ENCODE peak calls at places on chromosomes 4 and X, in nine cellular contexts. K is upper lobe of right lung, W is breast epithelium, A is heart right ventricle, P is iPS DF 6.9, O is H7, Z is A673, I is suprapubic skin, V is left ventricle myocardium inferior. C is an unnamed sample.

GRCh38 chrX:10121787-10122186 is 35.0 kb upstream of the CLCN4 start:
- DNase-seq in K (no peak), W (no peak), A (no peak), P (no peak), O (no peak), Z (no peak), I (no peak), V (no peak), C (no peak)

GRCh38 chr4:6999172-7000086 is 43.7 kb upstream of the TADA2B start:
- DNase-seq in K (no peak), W (no peak), A (no peak), P (no peak), O (peak; percentile 13), Z (no peak), I (no peak), V (no peak), C (no peak)

GRCh38 chr4:84855774-84856173 is 110.7 kb downstream of the WDFY3 start:
- DNase-seq in K (no peak), W (no peak), A (no peak), P (no peak), O (no peak), Z (no peak), I (no peak), V (no peak), C (no peak)

GRCh38 chr4:32662803-32663202 is 1942.6 kb downstream of the PCDH7 start:
- DNase-seq in K (no peak), W (no peak), A (no peak), P (no peak), O (no peak), Z (no peak), I (no peak), V (no peak), C (no peak)

GRCh38 chr4:144709793-144710525 is 64.0 kb downstream of the HHIP start:
- DNase-seq in K (no peak), W (no peak), A (peak; percentile 18), P (no peak), O (no peak), Z (no peak), I (no peak), V (no peak), C (peak; percentile 25)

GRCh38 chr4:1488831-1489638 is 82.8 kb upstream of the NKX1-1 start:
- DNase-seq in K (peak; percentile 44), W (no peak), A (no peak), P (no peak), O (peak; percentile 46), Z (no peak), I (no peak), V (no peak), C (no peak)

GRCh38 chr4:17066972-17067371 is 168.5 kb upstream of the LDB2 start:
- DNase-seq in K (no peak), W (no peak), A (no peak), P (no peak), O (no peak), Z (peak; percentile 45), I (no peak), V (no peak), C (peak; percentile 81)

GRCh38 chr4:189773909-189774308 is 166.8 kb upstream of the FRG1 start:
- DNase-seq in K (no peak), W (no peak), A (no peak), P (no peak), O (no peak), Z (peak; percentile 9), I (no peak), V (no peak), C (peak; percentile 26)

DNA sequence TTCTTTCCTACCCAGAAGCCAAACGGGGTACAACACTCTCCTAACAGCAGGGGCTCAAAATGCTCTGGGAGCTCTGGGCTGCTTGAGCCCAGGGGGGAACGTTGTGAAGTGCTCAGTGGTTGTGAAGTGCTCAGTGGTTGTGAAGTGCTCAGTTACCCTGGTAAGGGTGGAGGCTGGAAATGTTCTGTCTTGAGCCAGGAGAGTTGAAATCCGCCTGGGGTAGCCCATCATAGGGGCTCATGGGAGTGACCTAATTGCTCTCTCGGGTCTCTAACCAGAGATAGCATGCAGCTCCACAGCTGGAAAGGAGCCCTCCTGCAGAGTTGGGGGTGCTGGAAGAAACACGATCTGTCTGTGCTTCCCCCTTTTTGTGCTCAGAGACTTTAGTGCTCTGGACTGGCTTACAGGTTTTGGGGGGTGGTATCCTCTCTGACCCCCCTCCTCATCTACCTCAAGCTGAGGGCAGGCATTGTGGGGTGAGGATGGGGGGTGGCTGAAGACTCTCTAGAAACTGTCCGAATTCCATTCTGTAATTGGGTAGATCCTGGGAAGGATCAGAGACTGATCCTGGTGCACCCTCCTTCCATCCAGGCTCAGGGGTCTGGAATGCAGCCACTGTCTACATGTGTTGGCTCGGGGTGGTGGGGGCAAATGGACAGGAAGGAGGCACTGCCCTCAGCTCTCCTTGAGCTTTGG is 2.7 kb downstream of the EFNB1 start:
- DNase-seq in K (no peak), W (no peak), A (no peak), P (no peak), O (peak; percentile 54), Z (no peak), I (no peak), V (no peak), C (no peak)
- H3K4me3 ChIP-seq in K (peak overlapping the region; percentile 73), W (peak overlapping the region; percentile 67), A (peak overlapping the region; percentile 84), P (no peak overlapping the region), O (peak overlapping the region; percentile 69), Z (peak overlapping the region; percentile 82), I (peak overlapping the region; percentile 80), V (peak overlapping the region; percentile 88), C (peak overlapping the region; percentile 71)

DNA sequence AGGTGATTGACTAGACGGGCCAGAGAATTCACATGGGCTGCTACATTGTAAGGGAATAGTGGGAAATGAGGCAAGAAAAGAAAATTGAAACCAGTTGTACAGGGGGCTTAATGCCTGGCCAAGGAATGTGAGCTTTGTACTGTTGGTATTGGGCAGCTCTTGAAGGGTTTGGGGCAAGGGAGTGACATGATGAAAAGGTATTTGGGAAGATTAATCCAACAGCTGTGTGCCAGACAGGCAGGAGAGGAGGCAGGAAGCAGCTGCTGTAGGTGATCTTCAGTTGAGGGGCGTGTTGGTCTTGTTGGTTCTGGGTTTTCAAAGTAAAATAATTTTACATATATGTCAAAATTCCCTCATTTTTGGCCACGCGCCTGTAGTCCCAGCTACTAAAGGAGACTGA is 384.5 kb upstream of the TENM3 start:
- DNase-seq in K (no peak), W (no peak), A (no peak), P (no peak), O (no peak), Z (no peak), I (no peak), V (no peak), C (no peak)
- H3K4me3 ChIP-seq in K (no peak overlapping the region), W (no peak overlapping the region), A (no peak overlapping the region), P (no peak overlapping the region), O (no peak overlapping the region), Z (no peak overlapping the region), I (no peak overlapping the region), V (no peak overlapping the region), C (no peak overlapping the region)

GRCh38 chr4:55125763-55126541 is 557 bp upstream of the KDR start:
- DNase-seq in K (no peak), W (no peak), A (no peak), P (no peak), O (peak; percentile 32), Z (peak; percentile 6), I (no peak), V (peak; percentile 17), C (peak; percentile 9)

GRCh38 chr4:55124337-55125076 is 888 bp downstream of the KDR start:
- DNase-seq in K (peak; percentile 56), W (no peak), A (no peak), P (no peak), O (peak; percentile 51), Z (no peak), I (no peak), V (peak; percentile 29), C (no peak)

GRCh38 chr4:55123791-55124190 is 1.6 kb downstream of the KDR start:
- DNase-seq in K (no peak), W (no peak), A (no peak), P (no peak), O (peak; percentile 10), Z (no peak), I (no peak), V (no peak), C (no peak)

GRCh38 chr4:55127053-55127452 is 1.7 kb upstream of the KDR start:
- DNase-seq in K (no peak), W (no peak), A (no peak), P (no peak), O (no peak), Z (no peak), I (no peak), V (no peak), C (no peak)

DNA sequence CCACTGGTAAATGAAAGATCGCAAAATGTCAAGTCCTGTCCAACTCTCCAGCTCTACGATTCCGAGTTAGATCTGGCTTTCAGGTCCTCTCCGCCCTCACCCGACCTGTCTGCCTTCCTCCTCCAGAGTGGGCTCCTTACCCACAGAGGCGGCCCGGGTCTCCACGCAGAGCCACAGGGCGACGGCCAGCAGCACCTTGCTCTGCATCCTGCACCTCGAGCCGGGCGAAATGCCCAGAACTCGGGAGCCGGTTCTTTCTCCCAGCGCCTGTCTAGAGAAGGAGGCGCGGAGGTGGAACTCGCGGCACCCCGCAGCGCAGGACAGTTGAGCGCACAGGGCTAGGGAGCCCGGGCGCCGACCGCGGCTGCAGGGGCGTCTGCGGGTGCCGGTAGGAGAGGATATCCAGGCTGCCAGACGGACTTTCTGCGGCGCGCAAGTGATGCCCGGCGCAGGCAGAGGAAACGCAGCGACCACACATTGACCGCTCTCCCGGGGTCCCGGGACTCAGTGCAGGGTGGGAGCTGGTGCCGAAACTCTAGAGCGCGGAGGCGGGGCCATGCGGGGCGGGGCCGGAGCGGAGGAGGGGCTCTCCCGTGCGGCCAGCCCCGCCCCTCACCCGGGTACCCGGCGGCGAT is at the start of gene KDR:
- DNase-seq in K (peak; percentile 68), W (no peak), A (peak; percentile 69), P (peak; percentile 48), O (peak; percentile 95), Z (peak; percentile 30), I (peak; percentile 57), V (peak; percentile 56), C (peak; percentile 38)
- H3K4me3 ChIP-seq in K (peak within 1 kb of the TSS; percentile 65), W (peak within 1 kb of the TSS; percentile 58), A (peak within 1 kb of the TSS; percentile 50), P (peak within 1 kb of the TSS; percentile 55), O (peak within 1 kb of the TSS; percentile 77), Z (peak within 1 kb of the TSS; percentile 45), I (peak within 1 kb of the TSS; percentile 56), V (peak within 1 kb of the TSS; percentile 81), C (peak within 1 kb of the TSS; percentile 45)

GRCh38 chr4:102759835-102760644 is 728 bp downstream of the MANBA start:
- DNase-seq in K (no peak), W (no peak), A (peak; percentile 38), P (no peak), O (no peak), Z (peak; percentile 49), I (no peak), V (no peak), C (peak; percentile 3)

GRCh38 chr4:102760645-102761477 is at the start of gene MANBA:
- DNase-seq in K (peak; percentile 96), W (peak; percentile 70), A (peak; percentile 84), P (peak; percentile 41), O (peak; percentile 93), Z (peak; percentile 81), I (peak; percentile 85), V (peak; percentile 86), C (peak; percentile 69)

GRCh38 chr4:102754044-102754443 is 6.7 kb downstream of the MANBA start:
- DNase-seq in K (no peak), W (no peak), A (no peak), P (no peak), O (no peak), Z (no peak), I (no peak), V (no peak), C (no peak)

GRCh38 chr4:102758241-102758871 is 2.4 kb downstream of the MANBA start:
- DNase-seq in K (no peak), W (no peak), A (no peak), P (no peak), O (no peak), Z (no peak), I (no peak), V (no peak), C (no peak)

GRCh38 chr4:102757681-102758080 is 3.1 kb downstream of the MANBA start:
- DNase-seq in K (no peak), W (no peak), A (no peak), P (no peak), O (no peak), Z (no peak), I (no peak), V (no peak), C (no peak)
- H3K4me3 ChIP-seq in K (no peak overlapping the region), W (no peak overlapping the region), A (no peak overlapping the region), P (no peak overlapping the region), O (no peak overlapping the region), Z (no peak overlapping the region), I (no peak overlapping the region), V (no peak overlapping the region), C (no peak overlapping the region)